ENCODE peak calls at places on chromosomes 12 and 14, in nine cellular contexts. B is CD4-positive, alpha-beta T cell; N is Panc1; E is PC-3; M is mesothelial cell of epicardium; H is heart left ventricle; X is Calu3; Q is brain microvascular endothelial cell; W is A549. T is an unnamed sample.
A peak's percentile ranks its signal among the peaks of the same experiment; 100 is the strongest.

GRCh38 chr12:25625146-25625545 is 72.1 kb upstream of the LMNTD1 start:
- DNase-seq in B (no peak), N (no peak), E (no peak), M (no peak), H (no peak), X (no peak), Q (no peak), W (no peak), T (no peak)

GRCh38 chr12:132384916-132385315 is 55.5 kb upstream of the GALNT9 start:
- DNase-seq in B (no peak), N (no peak), E (no peak), M (no peak), H (no peak), X (no peak), Q (no peak), W (no peak), T (no peak)

GRCh38 chr12:75986001-75986739 is 45.4 kb downstream of the PHLDA1 start:
- DNase-seq in B (no peak), N (no peak), E (no peak), M (no peak), H (no peak), X (peak; percentile 63), Q (no peak), W (peak; percentile 46), T (no peak)

GRCh38 chr12:98238513-98238912 is 276.9 kb upstream of the TMPO start:
- DNase-seq in B (no peak), N (no peak), E (peak; percentile 17), M (no peak), H (no peak), X (no peak), Q (no peak), W (no peak), T (no peak)

GRCh38 chr12:22228022-22228875 is 106.3 kb downstream of the ST8SIA1 start:
- DNase-seq in B (no peak), N (no peak), E (no peak), M (no peak), H (no peak), X (no peak), Q (peak; percentile 27), W (no peak), T (no peak)

GRCh38 chr12:46916796-46917419 is 91.1 kb upstream of the SLC38A4 start:
- DNase-seq in B (no peak), N (no peak), E (peak; percentile 12), M (no peak), H (peak; percentile 49), X (no peak), Q (no peak), W (no peak), T (no peak)

GRCh38 chr14:99947695-99948094 is 117.5 kb upstream of the EVL start:
- DNase-seq in B (no peak), N (no peak), E (no peak), M (no peak), H (no peak), X (no peak), Q (no peak), W (no peak), T (no peak)

GRCh38 chr14:92942136-92942535 is 19.2 kb downstream of the CHGA start:
- DNase-seq in B (no peak), N (no peak), E (no peak), M (no peak), H (peak; percentile 10), X (no peak), Q (no peak), W (no peak), T (no peak)

GRCh38 chr12:71671311-71671710 is 7.2 kb downstream of the THAP2 start:
- DNase-seq in B (no peak), N (no peak), E (no peak), M (no peak), H (no peak), X (no peak), Q (no peak), W (no peak), T (no peak)

GRCh38 chr12:71666259-71666658 is 2.2 kb downstream of the THAP2 start:
- DNase-seq in B (no peak), N (no peak), E (no peak), M (no peak), H (no peak), X (no peak), Q (no peak), W (no peak), T (no peak)

DNA sequence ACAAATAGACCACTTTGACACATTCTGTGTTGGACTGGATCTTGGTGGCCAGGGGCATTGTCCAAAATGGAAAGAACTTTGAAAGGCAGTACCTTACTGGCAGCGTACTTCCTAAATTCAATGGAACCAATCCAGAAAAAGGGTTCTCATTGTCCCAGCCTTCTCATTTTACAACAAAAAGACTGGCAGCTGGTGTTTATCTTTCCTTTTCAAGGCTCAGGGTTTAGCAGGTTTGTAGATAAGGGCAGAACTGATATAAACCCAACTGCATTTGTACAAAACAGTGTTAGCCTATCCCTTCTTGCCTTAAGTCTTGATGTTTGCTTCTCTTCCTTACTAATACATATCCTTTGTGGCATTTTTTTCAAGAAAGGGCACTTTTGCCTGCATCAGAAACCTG is 7.7 kb downstream of the THAP2 start:
- DNase-seq in B (no peak), N (no peak), E (no peak), M (no peak), H (no peak), X (no peak), Q (no peak), W (no peak), T (no peak)
- TF ChIP-seq CTCF in B (no peak), N (no peak), E (no peak), M (no peak), H (no peak), X (no peak), Q (no peak), W (no peak), T (no peak)

GRCh38 chr14:22837059-22837749 is 819 bp downstream of the MMP14 start:
- DNase-seq in B (no peak), N (no peak), E (peak; percentile 63), M (no peak), H (peak; percentile 84), X (peak; percentile 46), Q (peak; percentile 61), W (no peak), T (no peak)

GRCh38 chr14:22837750-22838538 is 1.6 kb downstream of the MMP14 start:
- DNase-seq in B (no peak), N (no peak), E (peak; percentile 51), M (no peak), H (peak; percentile 69), X (no peak), Q (no peak), W (no peak), T (no peak)

GRCh38 chr14:22835505-22835904 is 880 bp upstream of the MMP14 start:
- DNase-seq in B (no peak), N (no peak), E (no peak), M (no peak), H (no peak), X (no peak), Q (no peak), W (no peak), T (no peak)

GRCh38 chr14:22838631-22839041 is 2.3 kb downstream of the MMP14 start:
- DNase-seq in B (no peak), N (no peak), E (no peak), M (no peak), H (peak; percentile 72), X (no peak), Q (peak; percentile 65), W (no peak), T (no peak)

DNA sequence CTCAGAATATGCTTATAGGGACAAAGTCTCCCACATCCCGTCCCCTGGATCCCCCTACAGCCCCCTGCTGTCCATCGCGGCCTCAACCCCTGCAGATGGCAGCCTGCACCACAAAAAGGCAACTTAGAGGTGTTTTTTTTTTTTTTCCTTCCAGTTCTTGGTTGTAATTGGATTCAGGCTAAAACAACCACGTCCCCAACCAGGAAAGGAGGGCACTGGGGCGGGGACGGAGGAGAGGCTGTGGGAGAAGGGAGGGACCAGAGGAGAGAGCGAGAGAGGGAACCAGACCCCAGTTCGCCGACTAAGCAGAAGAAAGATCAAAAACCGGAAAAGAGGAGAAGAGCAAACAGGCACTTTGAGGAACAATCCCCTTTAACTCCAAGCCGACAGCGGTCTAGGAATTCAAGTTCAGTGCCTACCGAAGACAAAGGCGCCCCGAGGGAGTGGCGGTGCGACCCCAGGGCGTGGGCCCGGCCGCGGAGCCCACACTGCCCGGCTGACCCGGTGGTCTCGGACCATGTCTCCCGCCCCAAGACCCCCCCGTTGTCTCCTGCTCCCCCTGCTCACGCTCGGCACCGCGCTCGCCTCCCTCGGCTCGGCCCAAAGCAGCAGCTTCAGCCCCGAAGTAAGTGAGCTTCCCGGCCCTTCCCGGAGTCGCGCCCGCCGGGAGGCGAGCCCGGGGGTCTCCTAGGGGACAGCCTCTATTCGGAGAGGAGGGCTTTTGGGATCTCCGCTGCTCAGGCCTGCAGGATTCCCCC is at the start of gene MMP14:
- DNase-seq in B (no peak), N (no peak), E (peak; percentile 65), M (no peak), H (peak; percentile 86), X (no peak), Q (peak; percentile 72), W (no peak), T (no peak)
- TF ChIP-seq CTCF in B (no peak), N (no peak), E (peak; percentile 42), M (no peak), H (peak; percentile 51), X (no peak), Q (peak; percentile 73), W (no peak), T (no peak)

DNA sequence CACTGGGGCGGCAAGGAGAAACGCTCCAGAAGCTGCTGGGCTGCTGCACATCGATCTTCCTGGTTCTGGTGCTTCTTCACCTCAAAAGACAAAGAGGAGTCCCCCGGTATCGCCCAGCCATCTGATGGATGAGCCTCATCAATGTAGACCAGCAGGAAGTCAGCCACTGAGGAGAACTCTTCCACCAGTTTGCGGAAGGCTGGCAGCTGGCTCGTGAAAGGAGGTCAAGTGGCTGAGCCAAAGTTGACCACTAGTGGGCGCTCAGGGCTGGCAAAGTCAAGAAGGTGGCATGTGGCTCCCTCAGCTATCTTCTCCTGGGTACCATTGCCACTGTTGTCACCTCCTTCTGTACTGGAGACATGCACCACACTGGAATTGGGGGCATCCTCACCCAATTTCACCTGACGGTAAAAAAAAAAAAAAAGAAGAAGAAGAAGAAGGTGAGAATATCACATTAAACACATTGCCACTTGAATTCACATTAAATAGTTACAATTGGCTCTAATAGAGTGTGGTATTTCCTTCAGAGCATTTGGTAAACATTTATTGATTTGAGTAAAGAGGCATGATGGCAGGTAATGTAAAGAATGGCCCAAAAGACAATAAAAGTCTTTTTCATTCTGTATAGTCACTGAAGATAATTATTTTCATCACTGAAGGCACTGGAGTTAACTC is 8.3 kb downstream of the DIO2 start:
- DNase-seq in B (no peak), N (peak; percentile 17), E (peak; percentile 27), M (no peak), H (peak; percentile 61), X (peak; percentile 12), Q (no peak), W (peak; percentile 45), T (no peak)
- TF ChIP-seq CTCF in B (no peak), N (peak; percentile 41), E (peak; percentile 64), M (peak; percentile 23), H (no peak), X (peak; percentile 23), Q (peak; percentile 58), W (peak; percentile 9), T (peak; percentile 24)

GRCh38 chr12:664075-664778 is 982 bp upstream of the NINJ2 start:
- DNase-seq in B (no peak), N (no peak), E (no peak), M (no peak), H (no peak), X (no peak), Q (no peak), W (no peak), T (no peak)

GRCh38 chr12:662541-663292 is 528 bp downstream of the NINJ2 start:
- DNase-seq in B (no peak), N (no peak), E (no peak), M (no peak), H (no peak), X (no peak), Q (no peak), W (no peak), T (no peak)

GRCh38 chr12:664779-665092 is 1.5 kb upstream of the NINJ2 start:
- DNase-seq in B (no peak), N (no peak), E (no peak), M (no peak), H (no peak), X (no peak), Q (no peak), W (no peak), T (no peak)

GRCh38 chr12:661720-662486 is 1.3 kb downstream of the NINJ2 start:
- DNase-seq in B (no peak), N (no peak), E (no peak), M (no peak), H (peak; percentile 66), X (no peak), Q (no peak), W (no peak), T (no peak)

GRCh38 chr12:663293-663871 is at the start of gene NINJ2:
- DNase-seq in B (no peak), N (no peak), E (no peak), M (no peak), H (no peak), X (no peak), Q (no peak), W (no peak), T (no peak)
- TF ChIP-seq CTCF in B (no peak), N (no peak), E (no peak), M (no peak), H (no peak), X (no peak), Q (no peak), W (no peak), T (no peak)